ENCODE peak calls at places on chromosomes 16 and 17, in nine cellular contexts. Q is hepatocyte; X is C1 segment of cervical spinal cord; A is T-helper 9 cell; B is stimulated activated CD4-positive, alpha-beta T cell treated with anti-CD3 and anti-CD28 coated beads, TNF-alpha, amount 100 ng/mL, for 48 hours; C is activated T-helper 1 cell treated with Interleukin-2 at 50 U/mL for 16 hours; W is NCI-H1092 treated with DMSO at 0.1 percent for 48 hours; G is WTC11; D is tibial nerve. S is an unnamed sample.

GRCh38 chr17:8163978-8164814 is 1.4 kb upstream of the VAMP2 start:
- DNase-seq in W (peak; percentile 38), A (peak; percentile 61), D (no peak), X (peak; percentile 56), G (no peak), Q (peak; percentile 75), C (peak; percentile 66), B (no peak), S (no peak)

GRCh38 chr16:24208710-24209109 is 47.4 kb upstream of the CACNG3 start:
- DNase-seq in G (peak; percentile 14), D (no peak), W (peak; percentile 40), B (no peak), X (peak; percentile 65), Q (no peak), A (no peak), C (no peak), S (no peak)

GRCh38 chr17:30296499-30297038 is 4.8 kb upstream of the BLMH start:
- DNase-seq in B (no peak), A (no peak), G (no peak), X (no peak), Q (no peak), W (no peak), D (no peak), C (no peak), S (no peak)

GRCh38 chr16:2777231-2777902 is at the start of gene ELOB:
- DNase-seq in A (peak; percentile 80), W (peak; percentile 82), X (peak; percentile 81), G (peak; percentile 86), C (peak; percentile 89), Q (peak; percentile 96), B (peak; percentile 81), D (peak; percentile 82), S (peak; percentile 86)

GRCh38 chr17:76446449-76447231 is 6.3 kb downstream of the UBE2O start:
- DNase-seq in X (no peak), G (no peak), D (no peak), Q (peak; percentile 73), A (no peak), W (no peak), B (no peak), C (no peak), S (no peak)

GRCh38 chr17:17749921-17750320 is 68.7 kb downstream of the RAI1 start:
- DNase-seq in W (peak; percentile 5), A (peak; percentile 25), C (no peak), Q (peak; percentile 70), D (no peak), X (peak; percentile 58), G (peak; percentile 86), B (no peak), S (peak; percentile 10)

GRCh38 chr17:50549256-50549941 is 2.4 kb downstream of the SPATA20 start:
- DNase-seq in W (no peak), X (no peak), C (no peak), Q (no peak), B (no peak), G (no peak), A (no peak), D (no peak), S (no peak)

GRCh38 chr17:38730526-38731379 is 612 bp downstream of the CISD3 start:
- DNase-seq in X (peak; percentile 49), C (no peak), Q (peak; percentile 87), B (no peak), D (peak; percentile 61), W (peak; percentile 84), A (no peak), G (peak; percentile 47), S (peak; percentile 79)

GRCh38 chr17:41302981-41303380 is 330 bp upstream of the KRTAP29-1 start:
- DNase-seq in W (no peak), X (no peak), D (no peak), C (no peak), A (no peak), B (no peak), Q (no peak), G (no peak), S (no peak)

GRCh38 chr17:2954898-2955445 is 108.4 kb downstream of the OR1D5 start:
- DNase-seq in D (no peak), Q (no peak), G (no peak), B (no peak), C (no peak), W (no peak), X (no peak), A (no peak), S (no peak)

GRCh38 chr16:66490774-66491715 is 58.9 kb downstream of the TK2 start:
- DNase-seq in B (no peak), G (no peak), A (no peak), X (no peak), D (no peak), C (no peak), W (no peak), Q (no peak), S (no peak)

GRCh38 chr16:2964416-2965223 is 545 bp downstream of the KREMEN2 start:
- DNase-seq in D (no peak), A (peak; percentile 53), W (no peak), B (no peak), G (peak; percentile 98), X (no peak), Q (peak; percentile 79), C (peak; percentile 30), S (peak; percentile 64)

GRCh38 chr17:59254742-59255141 is 34.4 kb downstream of the GDPD1 start:
- DNase-seq in D (no peak), B (no peak), X (no peak), W (no peak), G (no peak), A (no peak), Q (no peak), C (no peak), S (no peak)

GRCh38 chr16:85882181-85882810 is 16.7 kb upstream of the IRF8 start:
- DNase-seq in B (no peak), X (no peak), G (no peak), C (no peak), D (no peak), W (no peak), A (no peak), Q (no peak), S (no peak)

GRCh38 chr16:53094013-53094630 is 39.3 kb downstream of the CHD9 start:
- DNase-seq in B (no peak), A (peak; percentile 26), X (peak; percentile 39), W (peak; percentile 46), G (no peak), Q (peak; percentile 51), D (no peak), C (no peak), S (peak; percentile 38)

GRCh38 chr16:14358697-14359305 is 271.3 kb downstream of the PARN start:
- DNase-seq in X (no peak), D (no peak), C (no peak), A (no peak), B (no peak), W (no peak), G (no peak), Q (no peak), S (no peak)

GRCh38 chr16:6363891-6364607 is 968.6 kb upstream of the RBFOX1 start:
- DNase-seq in X (no peak), C (no peak), G (no peak), B (no peak), Q (no peak), A (no peak), D (no peak), W (no peak), S (no peak)

GRCh38 chr16:80693553-80693952 is 110.8 kb downstream of the CDYL2 start:
- DNase-seq in W (no peak), X (no peak), G (no peak), D (no peak), Q (no peak), C (no peak), B (no peak), A (no peak), S (no peak)

GRCh38 chr17:31697838-31698237 is 161.2 kb downstream of the COPRS start:
- DNase-seq in C (no peak), G (no peak), A (no peak), X (no peak), Q (no peak), D (no peak), B (no peak), W (no peak), S (no peak)